ENCODE peak calls at places on chromosomes 2 and 18, in five cellular contexts. W, T, L, J and C are unnamed samples.

GRCh38 chr18:34658101-34658500 is 52.0 kb upstream of the DTNA start:
- DNase-seq in W (no peak), T (no peak), L (no peak), J (no peak), C (no peak)

GRCh38 chr2:157857881-157858280 is 18.2 kb downstream of the ACVR1 start:
- DNase-seq in W (no peak), T (no peak), L (no peak), J (no peak), C (no peak)

GRCh38 chr2:27242614-27242951 is 20.3 kb downstream of the SLC30A3 start:
- DNase-seq in W (no peak), T (no peak), L (no peak), J (no peak), C (no peak)

GRCh38 chr2:204329532-204329931 is 215.7 kb upstream of the PARD3B start:
- DNase-seq in W (no peak), T (no peak), L (no peak), J (no peak), C (no peak)

GRCh38 chr2:121898483-121898882 is 143.0 kb downstream of the TSN start:
- DNase-seq in W (no peak), T (peak; percentile 41), L (no peak), J (peak; percentile 61), C (no peak)

GRCh38 chr2:3625186-3625585 is 30.3 kb downstream of the COLEC11 start:
- DNase-seq in W (no peak), T (no peak), L (no peak), J (no peak), C (no peak)

GRCh38 chr2:1091895-1092585 is 141.4 kb downstream of the SNTG2 start:
- DNase-seq in W (no peak), T (no peak), L (no peak), J (no peak), C (no peak)

GRCh38 chr2:2561346-2562095 is 230.4 kb upstream of the MYT1L start:
- DNase-seq in W (no peak), T (no peak), L (no peak), J (no peak), C (no peak)

GRCh38 chr18:58756596-58757240 is 85.5 kb downstream of the MALT1 start:
- DNase-seq in W (no peak), T (no peak), L (no peak), J (no peak), C (no peak)

GRCh38 chr2:47004905-47005495 is 89.4 kb upstream of the MCFD2 start:
- DNase-seq in W (no peak), T (no peak), L (no peak), J (no peak), C (no peak)
- H3K4me1 ChIP-seq in W (peaks cover 34% of the 10 kb centered on the region), T (peaks cover 2% of the 10 kb centered on the region), L (peaks cover 38% of the 10 kb centered on the region), J (peaks cover 57% of the 10 kb centered on the region), C (peaks cover 53% of the 10 kb centered on the region)

DNA sequence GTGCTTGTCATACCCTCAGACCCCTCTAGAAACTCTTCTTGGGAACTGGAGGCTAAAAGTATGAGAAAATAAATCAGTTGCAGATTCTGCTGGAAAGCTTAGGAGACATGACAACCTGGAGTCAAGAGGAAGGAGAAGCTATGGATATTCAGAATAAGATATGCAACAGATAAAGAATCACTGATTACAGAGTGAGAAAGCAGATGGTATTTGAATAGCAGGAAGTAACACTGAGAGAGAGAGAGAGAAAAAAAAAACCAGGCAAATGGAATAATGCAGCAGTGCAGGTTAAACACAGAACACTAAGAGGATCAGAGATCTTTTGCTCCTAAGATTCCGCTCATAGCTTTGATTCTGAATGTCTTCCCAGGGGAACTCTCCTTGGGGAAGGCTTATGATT is 1284.1 kb upstream of the NXPH2 start:
- DNase-seq in W (no peak), T (no peak), L (no peak), J (no peak), C (no peak)
- TF ChIP-seq CTCF in W (no peak), T (no peak), L (no peak), J (no peak), C (no peak)

GRCh38 chr2:74862268-74862964 is 28.5 kb downstream of the HK2 start:
- DNase-seq in W (no peak), T (no peak), L (no peak), J (no peak), C (no peak)
- H3K27ac ChIP-seq in W (no peak overlapping the region), T (no peak overlapping the region), L (no peak overlapping the region), J (peak overlapping the region; percentile 97), C (no peak overlapping the region)

GRCh38 chr2:151906633-151906998 is 78.4 kb upstream of the ARL5A start:
- DNase-seq in W (no peak), T (no peak), L (no peak), J (no peak), C (no peak)

GRCh38 chr2:151905963-151906632 is 77.9 kb upstream of the ARL5A start:
- DNase-seq in W (no peak), T (no peak), L (no peak), J (no peak), C (no peak)

GRCh38 chr2:151907286-151907932 is 79.2 kb upstream of the ARL5A start:
- DNase-seq in W (no peak), T (peak; percentile 53), L (no peak), J (no peak), C (no peak)

GRCh38 chr2:151902829-151903228 is 74.6 kb upstream of the ARL5A start:
- DNase-seq in W (no peak), T (peak; percentile 47), L (no peak), J (peak; percentile 29), C (no peak)

GRCh38 chr2:151904807-151905206 is 76.6 kb upstream of the ARL5A start:
- DNase-seq in W (no peak), T (no peak), L (no peak), J (no peak), C (no peak)
- H3K4me1 ChIP-seq in W (no peaks in the 10 kb centered on the region), T (peaks cover 6% of the 10 kb centered on the region), L (no peaks in the 10 kb centered on the region), J (peaks cover 21% of the 10 kb centered on the region), C (peaks cover 8% of the 10 kb centered on the region)

DNA sequence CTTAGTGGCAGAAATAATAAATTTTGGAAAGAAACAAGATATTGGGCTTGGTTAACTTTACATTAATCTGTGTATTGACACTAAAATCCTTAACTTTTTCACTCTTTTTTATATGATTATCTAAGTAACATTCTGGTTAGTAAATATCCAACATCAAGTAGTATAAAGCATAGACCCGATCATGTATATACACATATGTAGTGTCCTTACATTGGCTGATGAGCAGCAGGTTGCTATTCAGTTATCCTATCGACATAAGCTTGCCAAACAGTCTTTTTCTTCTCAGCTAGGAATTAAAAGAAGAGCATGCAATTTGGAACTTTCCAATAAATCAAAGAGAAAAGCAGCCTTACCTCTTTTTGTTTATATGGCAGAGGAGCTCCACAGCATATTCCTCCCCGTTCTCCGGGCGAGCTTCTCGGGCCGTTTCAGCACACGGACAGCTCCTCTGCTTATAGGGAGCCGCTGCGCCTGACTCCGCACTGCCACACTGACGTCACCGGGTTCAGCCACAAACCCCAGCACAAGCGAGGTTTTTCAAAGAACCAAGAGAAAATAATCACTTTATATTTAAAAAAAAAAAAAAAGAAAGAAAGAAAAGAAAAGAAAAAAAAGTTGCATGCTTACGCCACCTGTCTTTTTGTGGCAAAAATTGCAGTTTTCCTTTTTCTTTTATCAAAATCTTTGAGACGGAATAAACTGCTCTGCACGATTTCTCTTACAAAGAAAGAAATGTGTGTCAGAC is at the start of gene SCG2:
- DNase-seq in W (peak; percentile 28), T (peak; percentile 76), L (peak; percentile 79), J (peak; percentile 95), C (peak; percentile 16)
- TF ChIP-seq CTCF in W (peak; percentile 26), T (no peak), L (peak; percentile 23), J (peak; percentile 36), C (peak; percentile 43)

DNA sequence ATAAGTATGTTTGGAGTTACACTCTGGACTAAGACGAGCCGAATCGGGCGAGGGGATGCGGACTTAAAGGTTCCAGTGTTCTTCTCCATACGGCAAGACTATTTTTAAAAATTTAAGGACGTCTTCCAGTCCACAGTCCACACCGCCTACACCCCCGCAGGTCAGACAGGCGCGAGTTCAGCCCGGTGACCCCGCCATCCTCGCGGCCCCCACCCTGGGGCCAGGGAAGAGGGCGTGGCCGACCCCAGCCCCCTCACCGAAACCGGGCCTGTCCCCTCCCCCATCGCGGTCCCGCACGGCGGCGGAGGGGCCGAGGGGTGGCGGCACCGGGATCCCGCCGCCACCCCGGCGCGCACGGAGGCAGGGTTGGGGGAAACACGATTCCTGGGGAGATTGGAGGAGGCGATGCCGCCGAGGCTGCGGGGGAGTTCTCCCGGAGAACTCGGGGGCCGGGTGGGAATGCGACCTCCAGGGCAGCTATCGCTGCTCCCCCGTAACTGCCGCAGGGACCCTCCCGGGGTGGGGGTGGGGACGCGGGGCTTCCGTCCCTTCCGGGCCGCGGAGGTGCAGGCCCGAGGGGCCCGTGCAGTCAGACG is 24.6 kb upstream of the SMAD7 start:
- DNase-seq in W (no peak), T (no peak), L (peak; percentile 54), J (no peak), C (no peak)
- H3K27ac ChIP-seq in W (no peak overlapping the region), T (no peak overlapping the region), L (no peak overlapping the region), J (peak overlapping the region; percentile 95), C (peak overlapping the region; percentile 84)

GRCh38 chr2:22694300-22694699 is 690.7 kb upstream of the KLHL29 start:
- DNase-seq in W (no peak), T (no peak), L (no peak), J (no peak), C (no peak)
- H3K4me1 ChIP-seq in W (no peaks in the 10 kb centered on the region), T (no peaks in the 10 kb centered on the region), L (no peaks in the 10 kb centered on the region), J (peaks cover 10% of the 10 kb centered on the region), C (no peaks in the 10 kb centered on the region)

DNA sequence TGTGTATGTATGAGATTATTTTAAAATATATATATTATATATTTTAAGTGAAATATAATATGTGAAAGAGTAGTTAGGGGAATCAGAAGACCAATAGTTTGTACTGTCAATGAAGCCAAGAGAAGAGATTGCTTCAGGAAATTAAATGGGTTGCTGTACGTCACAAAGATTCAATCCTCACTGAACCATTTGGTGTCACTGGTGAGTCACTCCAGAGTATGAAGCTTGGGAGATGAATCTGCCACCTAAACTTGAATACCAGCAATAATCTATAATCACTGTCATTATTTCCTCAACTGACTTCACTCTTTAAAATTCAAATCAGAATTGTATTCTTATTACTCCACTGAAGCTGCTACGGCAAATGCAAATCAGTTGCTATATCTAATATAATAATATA is 41.9 kb upstream of the SCN9A start:
- DNase-seq in W (no peak), T (peak; percentile 42), L (no peak), J (peak; percentile 58), C (no peak)
- TF ChIP-seq CTCF in W (no peak), T (peak; percentile 9), L (no peak), J (peak; percentile 24), C (no peak)